ENCODE peak calls at places on chromosomes 11 and 22, in four cellular contexts. P is H1, D is HepG2, J is K562. W is an unnamed sample.

GRCh38 chr11:117792241-117792640 is 4.8 kb downstream of the DSCAML1 start:
- DNase-seq in D (no peak), J (no peak), P (no peak), W (no peak)

GRCh38 chr11:130051077-130051476 is 18.6 kb upstream of the APLP2 start:
- DNase-seq in P (no peak), D (no peak), J (no peak), W (no peak)

GRCh38 chr22:17369553-17370035 is 334 bp downstream of the CECR2 start:
- DNase-seq in D (no peak), J (peak), P (no peak), W (no peak)

GRCh38 chr11:94885133-94885532 is 88.2 kb downstream of the CWC15 start:
- DNase-seq in P (no peak), J (no peak), D (no peak), W (no peak)

GRCh38 chr11:12402691-12403120 is 25.3 kb downstream of the PARVA start:
- DNase-seq in P (no peak), J (no peak), D (no peak), W (no peak)

GRCh38 chr22:36415415-36416168 is 27.8 kb upstream of the MYH9 start:
- DNase-seq in J (no peak), P (no peak), D (no peak), W (no peak)

GRCh38 chr11:40403321-40403720 is 1056.1 kb downstream of the LRRC4C start:
- DNase-seq in P (no peak), D (no peak), J (no peak), W (no peak)

GRCh38 chr11:121494355-121495099 is 41.8 kb upstream of the SORL1-AS1 start:
- DNase-seq in D (no peak), P (no peak), J (no peak), W (no peak)

GRCh38 chr11:6022954-6023353 is 7.6 kb downstream of the OR56A1 start:
- DNase-seq in J (peak), P (no peak), D (peak), W (peak)

GRCh38 chr22:42887523-42888507 is 30.7 kb upstream of the ARFGAP3 start:
- DNase-seq in D (no peak), J (no peak), P (no peak), W (no peak)

GRCh38 chr22:45238431-45239377 is 2.0 kb downstream of the KIAA0930 start:
- DNase-seq in J (no peak), P (no peak), D (no peak), W (no peak)

GRCh38 chr11:128508785-128509518 is 78.4 kb downstream of the ETS1 start:
- DNase-seq in J (no peak), P (no peak), D (no peak), W (no peak)

GRCh38 chr11:129372609-129373488 is 2.8 kb upstream of the BARX2 start:
- DNase-seq in D (no peak), J (no peak), P (no peak), W (no peak)

GRCh38 chr22:36977401-36977861 is 41.8 kb downstream of the TST start:
- DNase-seq in D (peak), J (peak), P (peak), W (no peak)

GRCh38 chr11:6433998-6434650 is 6.7 kb downstream of the HPX start:
- DNase-seq in J (no peak), D (peak), P (no peak), W (no peak)

DNA sequence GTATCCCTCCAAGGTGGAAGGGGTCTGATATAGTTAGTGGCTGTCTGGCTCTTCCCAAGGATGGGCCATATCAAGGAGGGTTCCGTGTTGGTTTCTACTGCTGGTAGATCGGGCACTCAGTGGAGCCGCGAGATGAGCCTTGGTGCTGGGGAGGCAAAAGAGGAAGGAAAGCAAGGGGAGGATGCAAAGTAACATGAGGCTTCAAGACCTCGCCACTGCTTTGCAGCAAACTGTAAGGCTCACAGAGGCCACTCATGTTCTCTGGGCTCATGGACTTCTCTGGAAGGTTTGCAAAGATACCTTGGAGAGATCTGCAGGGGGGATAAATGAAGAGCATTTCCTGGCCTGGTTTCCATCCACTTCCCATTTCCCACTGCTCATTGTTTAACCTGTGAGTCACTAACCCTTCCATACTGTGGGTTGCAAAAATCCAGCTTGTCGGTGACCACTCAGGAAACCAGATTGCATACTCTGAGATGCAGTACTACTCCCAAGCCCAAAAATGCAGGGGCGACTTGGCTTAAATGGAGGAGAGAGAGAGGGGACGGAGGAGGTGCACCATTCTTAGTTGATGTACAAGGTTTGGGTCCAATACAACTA is 38.5 kb downstream of the OSBP2 start:
- DNase-seq in D (no peak), P (no peak), J (no peak), W (no peak)
- TF ChIP-seq FOSL1 in D (no peak), P (no peak), J (no peak), W (no peak)

GRCh38 chr11:125165111-125165663 is 636 bp downstream of the PKNOX2 start:
- DNase-seq in P (no peak), D (no peak), J (no peak), W (no peak)
- TF ChIP-seq FOSL1 in P (no peak), D (no peak), J (no peak), W (no peak)

GRCh38 chr11:1232328-1233321 is 9.8 kb downstream of the MUC5B start:
- DNase-seq in J (no peak), D (no peak), P (no peak), W (no peak)

GRCh38 chr11:1230121-1230455 is 7.2 kb downstream of the MUC5B start:
- DNase-seq in J (peak), P (no peak), D (no peak), W (no peak)

GRCh38 chr11:1230456-1231395 is 7.9 kb downstream of the MUC5B start:
- DNase-seq in P (no peak), J (peak), D (no peak), W (no peak)

GRCh38 chr11:1233351-1234053 is 10.6 kb downstream of the MUC5B start:
- DNase-seq in P (no peak), D (no peak), J (no peak), W (no peak)

DNA sequence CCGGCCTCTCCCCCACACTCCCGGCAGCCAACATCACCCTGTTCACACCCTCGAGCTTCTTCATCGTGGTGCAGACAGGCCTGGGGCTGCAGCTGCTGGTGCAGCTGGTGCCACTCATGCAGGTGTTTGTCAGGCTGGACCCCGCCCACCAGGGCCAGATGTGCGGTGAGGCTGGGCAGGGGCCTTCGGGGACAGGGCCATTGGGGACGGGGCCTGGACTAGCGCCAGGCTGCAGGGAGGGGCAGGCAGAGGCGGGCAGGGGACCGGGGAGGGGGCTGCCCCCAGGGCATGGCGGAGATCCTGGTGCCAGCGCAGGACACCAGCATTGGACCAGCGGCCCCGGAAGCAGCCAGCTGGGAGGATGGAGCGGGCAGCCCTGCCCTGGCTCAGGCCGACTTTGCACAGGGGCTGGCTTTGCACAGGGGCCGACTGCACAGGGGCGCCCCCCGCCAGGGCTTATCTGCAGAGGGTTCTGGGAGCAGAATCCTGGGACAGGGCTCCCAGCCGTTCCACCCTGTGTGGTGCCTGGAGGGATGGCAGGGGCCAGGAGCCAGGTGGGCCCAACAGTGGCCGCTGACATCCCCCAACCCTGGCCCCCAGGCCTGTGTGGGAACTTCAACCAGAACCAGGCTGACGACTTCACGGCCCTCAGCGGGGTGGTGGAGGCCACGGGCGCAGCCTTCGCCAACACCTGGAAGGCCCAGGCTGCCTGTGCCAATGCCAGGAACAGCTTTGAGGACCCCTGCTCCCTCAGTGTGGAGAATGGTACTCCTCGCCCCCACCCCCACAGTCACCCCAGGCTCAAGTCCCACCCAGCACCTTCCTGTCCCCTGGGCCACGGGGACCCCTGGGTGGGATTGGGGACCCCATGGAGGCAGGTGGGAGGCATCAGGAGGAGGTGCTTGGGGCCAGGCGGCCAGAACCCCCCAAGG is 8.8 kb downstream of the MUC5B start:
- DNase-seq in J (peak), D (no peak), P (no peak), W (no peak)
- TF ChIP-seq FOSL1 in J (no peak), D (no peak), P (no peak), W (no peak)

GRCh38 chr11:61004037-61004641 is 32.7 kb downstream of the CD6 start:
- DNase-seq in J (no peak), P (no peak), D (no peak), W (no peak)
- TF ChIP-seq FOSL1 in J (no peak), P (no peak), D (no peak), W (no peak)

GRCh38 chr11:131645237-131645636 is 274.8 kb downstream of the NTM start:
- DNase-seq in P (no peak), J (no peak), D (no peak), W (no peak)
- TF ChIP-seq FOSL1 in P (no peak), J (no peak), D (no peak), W (no peak)